ENCODE peak calls at places on chromosomes 6 and 20, in seven cellular contexts. K, G, I, E, Y, C and X are unnamed samples. For H3K9me3, the result is how much of the 10 kb centered on the place peaks cover.

GRCh38 chr6:113350521-113350920 is 506.6 kb upstream of the MARCKS start:
- DNase-seq in Y (no peak), G (no peak), K (peak), I (no peak), C (no peak), E (peak), X (no peak)

GRCh38 chr6:76697585-76697984 is 625.1 kb upstream of the IMPG1 start:
- DNase-seq in K (peak), G (peak), E (peak), C (no peak), I (peak), Y (no peak), X (no peak)

GRCh38 chr6:1464796-1465348 is 75.5 kb downstream of the FOXF2 start:
- DNase-seq in K (no peak), I (no peak), E (no peak), Y (no peak), C (no peak), G (no peak), X (no peak)

GRCh38 chr6:23663652-23664051 is 462.4 kb upstream of the NRSN1 start:
- DNase-seq in Y (no peak), C (no peak), G (no peak), I (no peak), E (no peak), K (no peak), X (peak)

GRCh38 chr6:167703781-167704180 is 122.9 kb upstream of the AFDN start:
- DNase-seq in I (no peak), Y (no peak), G (no peak), K (no peak), E (no peak), C (no peak), X (peak)

GRCh38 chr6:74280130-74280692 is 584.2 kb downstream of the CD109 start:
- DNase-seq in K (no peak), C (no peak), G (no peak), I (no peak), E (no peak), Y (no peak), X (no peak)

GRCh38 chr6:22007469-22007868 is 289.4 kb downstream of the PRL start:
- DNase-seq in E (no peak), C (no peak), K (no peak), G (no peak), Y (no peak), I (no peak), X (no peak)

GRCh38 chr6:154106251-154106650 is 67.2 kb downstream of the OPRM1 start:
- DNase-seq in I (no peak), C (no peak), G (no peak), K (no peak), Y (no peak), E (no peak), X (no peak)

GRCh38 chr20:8457978-8458377 is 325.9 kb downstream of the PLCB1 start:
- DNase-seq in I (no peak), E (no peak), Y (no peak), G (no peak), C (no peak), K (no peak), X (no peak)

GRCh38 chr6:121597654-121598053 is 162.2 kb downstream of the GJA1 start:
- DNase-seq in K (peak), G (peak), Y (no peak), C (no peak), E (peak), I (no peak), X (peak)

GRCh38 chr20:58695084-58695722 is 2.6 kb downstream of the NPEPL1 start:
- DNase-seq in G (no peak), E (no peak), C (no peak), K (no peak), Y (no peak), I (no peak), X (no peak)

GRCh38 chr6:3230275-3231212 is 3.1 kb upstream of the TUBB2B start:
- DNase-seq in Y (no peak), C (no peak), G (peak), I (peak), K (peak), E (peak), X (no peak)

GRCh38 chr6:65896140-65896539 is 189.1 kb upstream of the EYS start:
- DNase-seq in E (no peak), G (no peak), Y (no peak), K (no peak), C (no peak), I (no peak), X (no peak)

GRCh38 chr6:125787791-125788190 is 3.0 kb upstream of the NCOA7 start:
- DNase-seq in Y (no peak), K (peak), G (no peak), C (no peak), E (peak), I (peak), X (no peak)

GRCh38 chr6:138278326-138278725 is 60.0 kb upstream of the PBOV1 start:
- DNase-seq in I (peak), E (peak), K (peak), C (no peak), Y (no peak), G (peak), X (no peak)

GRCh38 chr6:164121527-164121926 is 707.0 kb downstream of the QKI start:
- DNase-seq in K (no peak), C (no peak), Y (no peak), G (no peak), I (no peak), E (no peak), X (no peak)

GRCh38 chr6:43873806-43874714 is 104.0 kb downstream of the VEGFA start:
- DNase-seq in Y (peak), E (no peak), I (no peak), K (no peak), C (peak), G (no peak), X (no peak)

GRCh38 chr6:42978487-42978792 is 541 bp downstream of the PEX6 start:
- DNase-seq in E (peak), G (peak), C (peak), Y (peak), I (peak), K (no peak), X (peak)

GRCh38 chr6:154754152-154754551 is 20.9 kb downstream of the SCAF8 start:
- DNase-seq in K (peak), Y (no peak), G (peak), C (no peak), E (peak), I (no peak), X (no peak)

GRCh38 chr6:105326838-105327745 is 75.8 kb downstream of the PREP start:
- DNase-seq in K (peak), E (peak), Y (no peak), G (peak), C (no peak), I (no peak), X (peak)

GRCh38 chr6:46217671-46218131 is 46.9 kb upstream of the ENPP5 start:
- DNase-seq in K (no peak), G (no peak), E (no peak), C (no peak), Y (no peak), I (no peak), X (no peak)

GRCh38 chr20:51800132-51800721 is 2.1 kb downstream of the SALL4 start:
- DNase-seq in I (peak), E (peak), K (no peak), C (peak), G (peak), Y (peak), X (peak)

GRCh38 chr6:33091957-33092356 is 16.2 kb downstream of the HLA-DPB1 start:
- DNase-seq in C (peak), Y (peak), I (peak), E (no peak), G (no peak), K (no peak), X (peak)

GRCh38 chr6:32969685-32970412 is 1.5 kb downstream of the BRD2 start:
- DNase-seq in I (peak), E (peak), K (peak), C (peak), Y (peak), G (peak), X (peak)

GRCh38 chr20:61875221-61875885 is 190.3 kb downstream of the TAF4 start:
- DNase-seq in I (peak), G (no peak), C (no peak), K (no peak), Y (no peak), E (no peak), X (no peak)

GRCh38 chr6:45422541-45423110 is 44.9 kb upstream of the SUPT3H start:
- DNase-seq in C (peak), I (peak), G (peak), K (peak), E (peak), Y (peak), X (peak)

GRCh38 chr20:33477386-33478234 is 12.3 kb upstream of the CBFA2T2 start:
- DNase-seq in K (no peak), Y (no peak), E (no peak), G (no peak), C (peak), I (no peak), X (no peak)

GRCh38 chr6:95233879-95234278 is 343.5 kb upstream of the MANEA start:
- DNase-seq in G (no peak), C (no peak), E (no peak), K (no peak), Y (no peak), I (no peak), X (no peak)

GRCh38 chr6:39194466-39194865 is 34.8 kb downstream of the KCNK5 start:
- DNase-seq in I (no peak), Y (no peak), K (no peak), E (no peak), C (no peak), G (no peak), X (no peak)
- H3K4me3 ChIP-seq in I (no peak), Y (no peak), K (no peak), E (no peak), C (no peak), G (no peak), X (no peak)

GRCh38 chr6:169095153-169095552 is 158.5 kb downstream of the THBS2 start:
- DNase-seq in C (no peak), Y (no peak), I (no peak), K (no peak), G (no peak), E (no peak), X (no peak)

GRCh38 chr6:169093121-169093723 is 160.4 kb downstream of the THBS2 start:
- DNase-seq in K (no peak), C (no peak), G (no peak), Y (no peak), I (no peak), E (no peak), X (no peak)

GRCh38 chr6:169092375-169092774 is 161.3 kb downstream of the THBS2 start:
- DNase-seq in K (peak), I (no peak), E (peak), G (no peak), C (no peak), Y (no peak), X (no peak)

GRCh38 chr6:169096326-169096882 is 157.2 kb downstream of the THBS2 start:
- DNase-seq in C (no peak), E (no peak), G (no peak), Y (no peak), I (no peak), K (no peak), X (no peak)

DNA sequence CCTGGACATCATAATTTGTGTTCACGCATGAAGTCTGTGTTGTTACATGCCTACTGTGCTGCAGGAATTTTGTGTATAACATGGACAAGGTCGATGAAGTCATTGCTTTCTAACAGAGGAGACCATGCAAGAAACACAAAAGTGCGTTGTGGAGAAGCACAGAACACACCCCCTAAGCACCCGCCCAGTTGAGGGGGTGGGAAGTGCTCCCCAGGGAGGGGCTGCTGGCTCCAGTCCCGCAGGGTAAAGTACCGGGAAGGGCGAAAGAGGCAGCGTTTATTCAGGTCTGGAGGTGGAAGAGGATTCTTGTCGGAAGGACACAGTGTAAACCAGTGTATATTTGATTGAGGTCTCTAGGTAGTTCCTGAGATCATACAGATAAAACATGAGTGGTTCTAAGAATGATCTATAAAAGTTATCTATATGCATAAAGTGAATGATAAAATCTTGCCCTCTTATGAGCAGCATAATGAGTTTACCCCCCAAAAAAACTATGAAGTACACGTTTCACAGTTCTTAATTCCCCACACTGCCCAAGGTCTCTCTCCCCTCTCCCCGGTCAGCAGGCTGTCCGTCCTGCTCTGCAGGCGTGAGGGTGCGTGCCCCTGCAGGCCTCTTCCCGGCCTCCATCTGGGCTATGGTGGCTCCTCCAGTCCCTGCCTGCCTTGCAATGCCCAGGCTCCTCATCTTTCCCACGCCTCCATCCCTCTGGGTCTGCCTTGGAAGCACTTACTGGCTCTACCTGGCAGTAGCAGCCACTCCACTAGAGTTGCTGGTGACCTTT is 159.7 kb downstream of the THBS2 start:
- DNase-seq in E (no peak), K (no peak), I (no peak), G (no peak), Y (no peak), C (no peak), X (no peak)
- H3K9me3 ChIP-seq in E (under half), K (under half), I (under half), G (under half), Y (under half), C (under half), X (under half)

GRCh38 chr20:25750220-25750764 is 53.6 kb upstream of the ZNF337 start:
- DNase-seq in I (no peak), Y (no peak), E (no peak), G (no peak), C (no peak), K (no peak), X (no peak)
- H3K4me3 ChIP-seq in I (no peak), Y (peak), E (peak), G (no peak), C (peak), K (no peak), X (peak)

GRCh38 chr6:62640749-62641148 is 354.7 kb upstream of the KHDRBS2 start:
- DNase-seq in K (no peak), E (no peak), I (no peak), Y (no peak), C (no peak), G (no peak), X (no peak)

DNA sequence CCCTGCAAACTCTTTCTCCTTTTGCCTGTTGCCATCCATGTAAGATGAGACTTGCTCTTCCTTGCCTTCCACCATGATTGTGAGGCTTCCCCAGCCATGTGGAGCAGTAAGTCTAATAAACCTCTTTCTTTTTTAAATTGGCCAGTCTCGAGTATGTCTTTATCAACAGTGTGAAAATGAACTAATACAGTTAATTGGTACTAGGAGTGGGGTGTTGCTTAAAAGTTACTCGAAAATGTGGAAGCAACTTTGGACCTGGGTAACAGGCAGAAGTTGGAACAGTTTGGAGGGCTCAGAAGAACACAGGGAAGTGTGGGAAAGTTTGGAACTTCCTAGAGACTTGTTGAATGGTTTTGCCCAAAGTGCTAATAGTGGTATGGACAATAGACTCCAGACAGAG is 359.2 kb upstream of the KHDRBS2 start:
- DNase-seq in K (no peak), Y (no peak), C (no peak), G (no peak), E (no peak), I (no peak), X (no peak)
- H3K9me3 ChIP-seq in K (under half), Y (under half), C (under half), G (half or more), E (under half), I (under half), X (under half)